ENCODE peak calls at places on chromosomes 1 and 21, in eight cellular contexts. E, A, K, U, H, M, P and F are unnamed samples.

GRCh38 chr1:68433386-68433785 is 16.4 kb downstream of the RPE65 start:
- DNase-seq in P (no peak), U (no peak), H (no peak), E (no peak), M (no peak), A (no peak), K (no peak), F (no peak)

GRCh38 chr1:9589719-9590157 is 1.0 kb downstream of the TMEM201 start:
- DNase-seq in H (peak), U (peak), K (no peak), A (peak), M (peak), P (no peak), E (no peak), F (no peak)

GRCh38 chr1:29471487-29472313 is 235.4 kb downstream of the PTPRU start:
- DNase-seq in E (no peak), A (peak), H (peak), U (no peak), P (no peak), K (peak), M (no peak), F (no peak)

GRCh38 chr1:198620951-198621824 is 17.7 kb upstream of the PTPRC start:
- DNase-seq in M (no peak), A (no peak), K (no peak), P (no peak), E (no peak), H (no peak), U (no peak), F (peak)

GRCh38 chr1:160413716-160414115 is 13.4 kb downstream of the VANGL2 start:
- DNase-seq in P (no peak), E (no peak), U (no peak), A (no peak), H (no peak), K (no peak), M (no peak), F (no peak)

GRCh38 chr1:230458509-230458908 is 32.4 kb upstream of the PGBD5 start:
- DNase-seq in K (no peak), U (peak), M (no peak), E (no peak), H (peak), A (no peak), P (no peak), F (no peak)

GRCh38 chr21:45588086-45588825 is 46.0 kb upstream of the SLC19A1 start:
- DNase-seq in M (no peak), E (no peak), U (no peak), A (peak), K (no peak), P (no peak), H (no peak), F (no peak)

GRCh38 chr1:29804181-29804899 is 568.0 kb downstream of the PTPRU start:
- DNase-seq in P (no peak), K (no peak), E (no peak), A (peak), H (no peak), U (no peak), M (no peak), F (no peak)

GRCh38 chr1:29706936-29707335 is 470.6 kb downstream of the PTPRU start:
- DNase-seq in K (peak), H (peak), E (no peak), P (no peak), A (peak), M (peak), U (peak), F (peak)

GRCh38 chr1:209937996-209938959 is at the start of gene SYT14:
- DNase-seq in U (peak), K (peak), A (no peak), H (no peak), P (peak), M (no peak), E (no peak), F (peak)
- TF ChIP-seq CTCF in U (peak), K (no peak), A (no peak), H (no peak), P (peak), M (no peak), E (no peak), F (no peak)

DNA sequence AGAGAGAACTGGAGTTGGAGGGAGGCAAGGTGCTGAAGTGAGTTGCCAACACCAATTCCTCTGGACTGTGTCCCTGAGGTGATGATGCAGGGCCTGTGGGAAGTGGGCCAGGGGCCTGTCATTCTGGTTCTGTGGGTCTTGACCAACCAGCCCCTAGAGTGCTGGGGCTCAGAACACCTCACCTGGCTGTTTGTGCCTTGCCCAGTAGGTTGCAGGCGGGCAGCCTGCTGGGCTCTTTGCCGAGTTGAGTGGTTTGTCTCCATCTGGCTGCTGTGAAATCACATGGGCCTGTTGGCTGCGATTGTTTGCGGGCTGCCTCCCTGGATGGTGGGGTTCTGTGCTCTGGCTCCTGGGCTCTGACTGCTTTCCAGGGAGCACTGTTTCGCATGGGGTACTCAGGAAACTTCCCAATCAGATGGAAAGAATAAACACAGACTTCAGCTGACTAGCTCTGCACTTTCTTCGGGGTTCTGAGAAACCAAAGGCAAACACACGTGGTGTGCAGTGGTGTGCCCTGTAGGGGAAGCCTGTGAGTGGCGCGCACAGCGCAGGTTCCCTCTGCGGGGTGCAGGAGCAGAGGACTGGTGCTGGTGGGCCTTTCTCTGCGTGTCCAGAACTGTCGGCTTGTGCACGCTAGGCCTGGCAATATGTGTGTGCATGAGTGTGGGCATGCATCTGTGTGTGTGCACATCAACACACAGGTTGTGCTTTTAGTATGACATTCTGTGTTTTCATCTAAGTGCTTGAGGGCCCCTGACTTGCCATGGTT is 95.1 kb downstream of the RHOU start:
- DNase-seq in H (no peak), P (no peak), A (no peak), K (no peak), M (no peak), E (no peak), U (no peak), F (no peak)
- TF ChIP-seq CTCF in H (no peak), P (no peak), A (no peak), K (no peak), M (no peak), E (no peak), U (no peak), F (no peak)

GRCh38 chr1:162916407-162916806 is 55.4 kb upstream of the CCDC190 start:
- DNase-seq in E (no peak), U (peak), K (no peak), H (peak), A (no peak), P (no peak), M (no peak), F (no peak)
- TF ChIP-seq CTCF in E (no peak), U (no peak), K (no peak), H (no peak), A (no peak), P (no peak), M (no peak), F (no peak)

GRCh38 chr1:197521118-197521739 is 253.2 kb downstream of the CRB1 start:
- DNase-seq in H (peak), E (no peak), U (peak), A (no peak), K (peak), P (no peak), M (peak), F (peak)

DNA sequence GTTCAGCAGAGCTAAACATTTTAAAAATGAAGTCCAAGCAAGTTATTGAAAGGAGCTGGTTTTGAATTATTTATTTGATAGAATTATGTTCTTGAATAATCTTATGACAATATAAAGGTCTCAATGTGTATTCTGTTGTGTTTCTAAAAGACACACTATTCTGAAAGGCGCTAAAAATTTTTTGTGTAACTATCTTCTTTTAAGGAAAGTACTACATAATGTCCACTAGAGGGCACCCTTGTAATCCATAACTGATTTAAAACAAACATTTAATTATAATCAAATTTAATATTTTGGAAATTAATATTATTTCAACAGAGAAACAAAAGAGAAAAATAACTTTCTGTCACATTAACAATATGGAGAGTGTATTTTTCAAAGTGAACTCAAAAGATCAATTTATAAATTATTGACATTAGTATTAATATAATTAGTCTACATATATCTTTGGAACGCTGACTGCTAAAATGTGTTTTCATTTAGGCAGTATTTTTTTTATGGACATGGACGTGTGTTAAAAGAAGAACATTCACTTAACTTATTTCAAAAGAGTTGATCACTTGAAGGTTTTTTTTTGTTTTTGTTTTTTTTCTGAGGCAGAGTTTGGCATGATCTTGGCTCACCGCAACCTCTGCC is 248.4 kb downstream of the DENND1B start:
- DNase-seq in P (no peak), K (no peak), A (no peak), H (peak), M (peak), E (no peak), U (peak), F (peak)
- TF ChIP-seq CTCF in P (peak), K (peak), A (peak), H (peak), M (peak), E (no peak), U (peak), F (no peak)

GRCh38 chr21:37257967-37258877 is 8.9 kb downstream of the VPS26C start:
- DNase-seq in E (peak), U (peak), H (peak), A (no peak), M (peak), K (peak), P (no peak), F (peak)
- TF ChIP-seq CTCF in E (no peak), U (no peak), H (no peak), A (no peak), M (no peak), K (peak), P (no peak), F (no peak)

GRCh38 chr1:46487818-46488218 is 1.8 kb upstream of the DMBX1 start:
- DNase-seq in K (no peak), U (no peak), M (peak), E (no peak), P (no peak), A (no peak), H (peak), F (no peak)
- TF ChIP-seq CTCF in K (no peak), U (peak), M (peak), E (no peak), P (peak), A (no peak), H (no peak), F (peak)

GRCh38 chr1:226568975-226569741 is 20.6 kb downstream of the STUM start:
- DNase-seq in E (no peak), M (no peak), A (no peak), P (no peak), H (no peak), K (no peak), U (no peak), F (no peak)

GRCh38 chr1:226568077-226568831 is 19.7 kb downstream of the STUM start:
- DNase-seq in A (no peak), P (no peak), K (peak), U (no peak), E (no peak), M (peak), H (peak), F (no peak)

GRCh38 chr1:226572325-226572726 is 23.8 kb downstream of the STUM start:
- DNase-seq in P (no peak), E (no peak), A (no peak), K (no peak), H (no peak), U (no peak), M (no peak), F (no peak)

GRCh38 chr1:226571901-226572300 is 23.3 kb downstream of the STUM start:
- DNase-seq in M (no peak), A (no peak), P (no peak), H (no peak), E (no peak), U (no peak), K (no peak), F (no peak)

DNA sequence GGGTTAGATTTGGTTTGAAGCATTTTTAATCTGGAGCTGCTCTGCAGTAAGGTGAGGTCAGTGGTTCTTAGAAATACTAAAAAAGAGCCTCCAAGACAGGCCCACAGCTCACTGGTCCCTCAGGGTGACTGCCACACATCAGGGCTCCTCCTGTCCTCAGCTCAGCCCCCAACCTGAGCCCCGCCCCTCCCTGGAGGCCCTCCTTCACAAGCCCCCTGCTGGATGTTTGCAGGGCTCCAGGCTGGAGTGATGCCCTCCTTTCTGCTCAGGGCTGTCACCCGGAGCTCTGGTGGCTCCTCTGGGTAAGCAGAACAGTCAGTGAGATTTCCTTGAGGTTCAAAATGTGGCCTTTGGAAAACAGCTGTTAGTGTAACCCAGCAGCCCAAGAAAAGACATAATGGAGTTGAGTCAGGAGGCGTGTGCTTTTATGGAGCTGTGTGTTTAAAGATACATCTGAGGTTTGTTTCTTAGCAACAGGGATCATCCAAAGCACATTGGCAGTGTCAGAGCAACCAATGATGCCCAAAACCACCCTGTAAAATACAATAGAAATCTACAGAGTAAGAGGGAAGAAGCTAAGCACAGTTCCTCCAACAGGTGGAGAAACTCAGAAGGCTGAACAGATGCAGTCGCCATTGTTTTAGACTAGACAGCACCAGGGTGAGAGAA is 21.4 kb downstream of the STUM start:
- DNase-seq in U (no peak), P (no peak), K (peak), H (no peak), M (peak), A (no peak), E (no peak), F (peak)
- TF ChIP-seq CTCF in U (peak), P (no peak), K (peak), H (peak), M (no peak), A (no peak), E (no peak), F (no peak)

DNA sequence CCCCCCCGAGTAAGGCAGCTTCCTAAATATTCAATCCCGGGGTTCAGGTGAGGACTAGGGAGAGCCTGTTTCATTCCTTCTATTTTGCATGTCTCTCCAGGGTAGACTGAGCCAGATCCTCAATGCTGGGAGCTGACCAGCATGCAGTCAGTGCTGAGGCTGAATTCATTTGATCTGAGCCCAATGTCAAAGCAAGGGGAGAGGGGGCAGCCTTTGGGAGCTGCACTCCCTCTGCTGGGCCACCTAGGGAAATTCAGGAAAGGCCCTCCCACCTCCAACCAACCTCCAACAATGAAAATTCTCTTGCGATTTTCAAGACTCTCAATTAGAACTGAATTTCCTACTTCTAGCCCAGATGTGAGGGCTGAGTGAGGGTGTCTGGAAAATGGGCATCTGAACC is 371.2 kb downstream of the NPHP4 start:
- DNase-seq in M (peak), H (no peak), A (no peak), U (no peak), K (no peak), P (no peak), E (no peak), F (no peak)
- TF ChIP-seq CTCF in M (peak), H (no peak), A (no peak), U (no peak), K (peak), P (no peak), E (no peak), F (no peak)